ENCODE peak calls at places on chromosomes 16 and 17, in eight cellular contexts. C, U, G, T, V, Z, Q and H are unnamed samples.

GRCh38 chr16:56401482-56401881 is 23.9 kb downstream of the AMFR start:
- ATAC-seq in V (no peak), T (peak; percentile 48), G (peak; percentile 57), Z (peak; percentile 99), Q (no peak), U (no peak), C (peak; percentile 96), H (no peak)

GRCh38 chr16:90081606-90081970 is 4.5 kb upstream of the PRDM7 start:
- ATAC-seq in T (no peak), Q (no peak), Z (peak; percentile 5), C (no peak), V (no peak), U (no peak), G (no peak), H (no peak)

GRCh38 chr16:11624205-11624604 is 37.5 kb upstream of the LITAF start:
- ATAC-seq in U (no peak), Q (no peak), G (no peak), V (no peak), T (no peak), Z (no peak), C (no peak), H (no peak)

GRCh38 chr17:17528696-17529652 is 32.8 kb upstream of the RASD1 start:
- ATAC-seq in V (peak; percentile 30), Q (peak; percentile 31), Z (peak; percentile 83), G (no peak), U (no peak), T (no peak), C (peak; percentile 42), H (no peak)

GRCh38 chr16:66927012-66927436 is 1.7 kb upstream of the RRAD start:
- ATAC-seq in G (peak; percentile 56), Z (peak; percentile 31), Q (peak; percentile 47), C (peak; percentile 46), U (no peak), T (no peak), V (peak; percentile 6), H (peak; percentile 25)

GRCh38 chr17:77476920-77477805 is 336.4 kb downstream of the SEC14L1 start:
- ATAC-seq in V (peak; percentile 78), U (no peak), T (peak; percentile 21), Q (peak; percentile 86), Z (no peak), G (peak; percentile 86), C (no peak), H (no peak)

GRCh38 chr17:50865060-50865867 is 890 bp downstream of the TOB1 start:
- ATAC-seq in G (peak; percentile 3), V (peak; percentile 13), T (peak; percentile 7), U (no peak), Q (peak; percentile 9), Z (no peak), C (peak; percentile 19), H (peak; percentile 20)

GRCh38 chr17:70278846-70279465 is 109.6 kb downstream of the KCNJ2 start:
- ATAC-seq in U (no peak), T (no peak), Q (no peak), Z (no peak), V (no peak), G (no peak), C (no peak), H (no peak)

GRCh38 chr16:64866026-64866425 is 255.8 kb downstream of the CDH11 start:
- ATAC-seq in U (no peak), Z (no peak), G (no peak), V (no peak), T (no peak), C (no peak), Q (no peak), H (no peak)

GRCh38 chr16:20901068-20901440 is 483 bp downstream of the LYRM1 start:
- ATAC-seq in T (peak; percentile 3), V (no peak), G (peak; percentile 7), Q (no peak), C (peak; percentile 1), U (no peak), Z (peak; percentile 19), H (peak; percentile 17)

GRCh38 chr17:81999975-82000802 is 22.5 kb downstream of the CENPX start:
- ATAC-seq in C (no peak), V (no peak), U (no peak), T (no peak), Z (peak; percentile 40), G (no peak), Q (no peak), H (no peak)

GRCh38 chr16:2244301-2244700 is 7.1 kb downstream of the ECI1 start:
- ATAC-seq in G (peak; percentile 7), Q (no peak), T (no peak), U (no peak), Z (peak; percentile 20), C (peak; percentile 36), V (no peak), H (no peak)

GRCh38 chr16:11835309-11835708 is 16.0 kb downstream of the RSL1D1 start:
- ATAC-seq in G (no peak), Q (peak; percentile 11), V (no peak), C (no peak), U (no peak), T (no peak), Z (peak; percentile 12), H (no peak)

GRCh38 chr17:2449486-2449885 is 48.6 kb upstream of the MNT start:
- ATAC-seq in G (no peak), C (no peak), Q (no peak), Z (no peak), U (no peak), V (no peak), T (no peak), H (no peak)

GRCh38 chr16:21167360-21167759 is 8.9 kb downstream of the LDAF1 start:
- ATAC-seq in T (no peak), Q (no peak), G (peak; percentile 86), U (no peak), V (no peak), C (peak; percentile 80), Z (no peak), H (no peak)

GRCh38 chr17:82938486-82939212 is 98.8 kb upstream of the ZNF750 start:
- ATAC-seq in Q (no peak), V (no peak), C (no peak), T (no peak), Z (no peak), G (no peak), U (no peak), H (no peak)

GRCh38 chr16:87121816-87122215 is 195.4 kb downstream of the C16orf95 start:
- ATAC-seq in Q (no peak), T (no peak), Z (no peak), V (no peak), G (no peak), C (no peak), U (no peak), H (no peak)

GRCh38 chr17:42346473-42346872 is 41.8 kb downstream of the STAT3 start:
- ATAC-seq in V (no peak), U (no peak), Z (no peak), T (no peak), G (no peak), C (no peak), Q (no peak), H (no peak)

GRCh38 chr16:50011707-50012106 is 13.3 kb upstream of the CNEP1R1 start:
- ATAC-seq in U (no peak), T (no peak), C (no peak), Q (no peak), G (no peak), Z (no peak), V (no peak), H (no peak)

GRCh38 chr16:81181013-81181720 is 57.3 kb upstream of the BCO1 start:
- ATAC-seq in C (peak; percentile 89), T (no peak), Z (peak; percentile 94), V (peak; percentile 94), U (no peak), Q (peak; percentile 93), G (peak; percentile 97), H (no peak)

GRCh38 chr16:29790949-29791844 is 646 bp downstream of the KIF22 start:
- ATAC-seq in C (peak; percentile 48), Q (no peak), G (peak; percentile 24), V (no peak), T (no peak), U (peak; percentile 0), Z (peak; percentile 45), H (no peak)

GRCh38 chr17:35713069-35713728 is 18.2 kb upstream of the RASL10B start:
- ATAC-seq in C (no peak), Q (peak; percentile 91), Z (peak; percentile 95), U (no peak), V (peak; percentile 92), T (no peak), G (no peak), H (no peak)

GRCh38 chr17:63293310-63293709 is 152.8 kb downstream of the CYB561 start:
- ATAC-seq in Z (no peak), G (peak; percentile 42), U (no peak), Q (peak; percentile 83), C (peak; percentile 64), V (no peak), T (no peak), H (no peak)